ENCODE peak calls at places on chromosomes 12 and 14, in seven cellular contexts. M, R, Q, N, O, D and E are unnamed samples.

GRCh38 chr14:73386342-73386741 is 72.0 kb downstream of the NUMB start:
- DNase-seq in M (no peak), R (peak; percentile 39), Q (no peak), N (no peak), O (no peak), D (no peak), E (no peak)

GRCh38 chr12:129911437-129912049 is 7.7 kb upstream of the TMEM132D start:
- DNase-seq in M (peak; percentile 64), R (peak; percentile 77), Q (peak; percentile 25), N (peak; percentile 66), O (no peak), D (no peak), E (no peak)

GRCh38 chr14:89586258-89587127 is 169.5 kb upstream of the FOXN3 start:
- DNase-seq in M (no peak), R (no peak), Q (no peak), N (no peak), O (no peak), D (no peak), E (no peak)

GRCh38 chr12:97630875-97631274 is 168.3 kb downstream of the RMST start:
- DNase-seq in M (no peak), R (no peak), Q (no peak), N (no peak), O (no peak), D (no peak), E (no peak)

GRCh38 chr12:42482820-42483533 is 106.6 kb downstream of the PRICKLE1 start:
- DNase-seq in M (peak; percentile 83), R (peak; percentile 8), Q (peak; percentile 39), N (no peak), O (no peak), D (peak; percentile 80), E (peak; percentile 11)

GRCh38 chr12:89870413-89871184 is 162.0 kb upstream of the ATP2B1 start:
- DNase-seq in M (no peak), R (no peak), Q (no peak), N (no peak), O (no peak), D (no peak), E (no peak)

GRCh38 chr14:94284221-94284620 is 8.8 kb downstream of the SERPINA10 start:
- DNase-seq in M (no peak), R (no peak), Q (no peak), N (no peak), O (no peak), D (no peak), E (no peak)

GRCh38 chr12:98725481-98726247 is 80.6 kb downstream of the APAF1 start:
- DNase-seq in M (peak; percentile 53), R (peak; percentile 81), Q (no peak), N (no peak), O (no peak), D (peak; percentile 51), E (peak; percentile 77)

GRCh38 chr12:81797100-81797499 is 38.0 kb upstream of the PPFIA2 start:
- DNase-seq in M (no peak), R (no peak), Q (no peak), N (no peak), O (no peak), D (no peak), E (no peak)

GRCh38 chr12:38101753-38102152 is 214.8 kb upstream of the ALG10B start:
- DNase-seq in M (no peak), R (no peak), Q (no peak), N (no peak), O (no peak), D (no peak), E (no peak)

GRCh38 chr14:54108481-54109471 is 152.2 kb upstream of the BMP4 start:
- DNase-seq in M (no peak), R (no peak), Q (no peak), N (no peak), O (no peak), D (no peak), E (peak; percentile 68)

GRCh38 chr12:13559318-13559978 is 362.9 kb downstream of the EMP1 start:
- DNase-seq in M (no peak), R (no peak), Q (no peak), N (no peak), O (no peak), D (no peak), E (no peak)

GRCh38 chr12:75041481-75041880 is 168.2 kb downstream of the KCNC2 start:
- DNase-seq in M (no peak), R (no peak), Q (no peak), N (no peak), O (no peak), D (no peak), E (no peak)

GRCh38 chr14:75088566-75089373 is 19.3 kb downstream of the ZC2HC1C start:
- DNase-seq in M (peak; percentile 64), R (peak; percentile 56), Q (no peak), N (no peak), O (no peak), D (peak; percentile 55), E (peak; percentile 52)